ENCODE peak calls at places on chromosomes 1 and 21, in seven cellular contexts. A, R, E, O, Z, N and K are unnamed samples.

GRCh38 chr1:61869691-61870109 is 127.4 kb downstream of the PATJ start:
- DNase-seq in A (no peak), R (no peak), E (peak), O (peak), Z (no peak), N (no peak), K (no peak)

GRCh38 chr1:30197616-30197934 is 525.8 kb downstream of the MATN1 start:
- DNase-seq in A (no peak), R (no peak), E (no peak), O (no peak), Z (no peak), N (peak), K (no peak)

GRCh38 chr1:2539312-2539907 is 9.3 kb upstream of the HES5 start:
- DNase-seq in A (no peak), R (no peak), E (no peak), O (no peak), Z (no peak), N (no peak), K (no peak)

GRCh38 chr1:12472798-12473551 is 145.0 kb downstream of the DHRS3 start:
- DNase-seq in A (peak), R (peak), E (no peak), O (no peak), Z (no peak), N (no peak), K (no peak)

GRCh38 chr1:245687636-245688535 is 533.1 kb downstream of the KIF26B start:
- DNase-seq in A (no peak), R (no peak), E (no peak), O (no peak), Z (no peak), N (no peak), K (no peak)

GRCh38 chr1:182149411-182149965 is 88.0 kb upstream of the ZNF648 start:
- DNase-seq in A (no peak), R (no peak), E (no peak), O (no peak), Z (no peak), N (peak), K (peak)

GRCh38 chr1:175077356-175078030 is 9.9 kb downstream of the TNN start:
- DNase-seq in A (no peak), R (no peak), E (no peak), O (no peak), Z (no peak), N (no peak), K (no peak)

GRCh38 chr1:216820345-216820744 is 97.1 kb upstream of the ESRRG start:
- DNase-seq in A (no peak), R (no peak), E (no peak), O (no peak), Z (no peak), N (peak), K (no peak)

GRCh38 chr1:89085781-89086180 is 20.8 kb upstream of the GBP1 start:
- DNase-seq in A (peak), R (no peak), E (no peak), O (no peak), Z (no peak), N (peak), K (no peak)

GRCh38 chr1:86988835-86989234 is 74.4 kb downstream of the HS2ST1 start:
- DNase-seq in A (no peak), R (no peak), E (no peak), O (no peak), Z (no peak), N (no peak), K (no peak)

GRCh38 chr1:29210278-29211085 is 20.3 kb downstream of the MECR start:
- DNase-seq in A (no peak), R (no peak), E (no peak), O (no peak), Z (no peak), N (no peak), K (no peak)

GRCh38 chr1:217910205-217910604 is 279.1 kb downstream of the SPATA17 start:
- DNase-seq in A (no peak), R (no peak), E (no peak), O (no peak), Z (no peak), N (no peak), K (no peak)

GRCh38 chr21:19523066-19523465 is 1119.5 kb upstream of the TMPRSS15 start:
- DNase-seq in A (no peak), R (no peak), E (no peak), O (no peak), Z (no peak), N (no peak), K (no peak)

GRCh38 chr1:154958681-154959447 is 2.7 kb downstream of the PYGO2 start:
- DNase-seq in A (no peak), R (no peak), E (no peak), O (peak), Z (no peak), N (no peak), K (no peak)

GRCh38 chr1:30743584-30744059 is 14.0 kb downstream of the LAPTM5 start:
- DNase-seq in A (no peak), R (peak), E (no peak), O (peak), Z (no peak), N (no peak), K (no peak)

GRCh38 chr1:210376836-210377377 is 48.2 kb downstream of the HHAT start:
- DNase-seq in A (no peak), R (no peak), E (no peak), O (no peak), Z (no peak), N (peak), K (no peak)

GRCh38 chr1:229803601-229804217 is 177.7 kb downstream of the URB2 start:
- DNase-seq in A (no peak), R (no peak), E (no peak), O (no peak), Z (no peak), N (no peak), K (no peak)

GRCh38 chr21:31108969-31109368 is 70.7 kb upstream of the KRTAP19-8 start:
- DNase-seq in A (no peak), R (no peak), E (no peak), O (no peak), Z (no peak), N (peak), K (no peak)

GRCh38 chr1:189962171-189962570 is 515.5 kb downstream of the BRINP3 start:
- DNase-seq in A (no peak), R (no peak), E (no peak), O (no peak), Z (no peak), N (peak), K (no peak)

GRCh38 chr1:113452921-113453770 is 62.8 kb downstream of the MAGI3 start:
- DNase-seq in A (peak), R (no peak), E (no peak), O (no peak), Z (no peak), N (peak), K (no peak)

GRCh38 chr1:8794605-8795004 is 22.8 kb downstream of the RERE start:
- DNase-seq in A (no peak), R (no peak), E (no peak), O (no peak), Z (no peak), N (no peak), K (no peak)

GRCh38 chr1:77605246-77606026 is 77.0 kb downstream of the ZZZ3 start:
- DNase-seq in A (no peak), R (no peak), E (peak), O (no peak), Z (no peak), N (peak), K (no peak)

GRCh38 chr1:165907256-165907857 is 79.9 kb downstream of the UCK2 start:
- DNase-seq in A (no peak), R (no peak), E (no peak), O (no peak), Z (no peak), N (peak), K (no peak)

GRCh38 chr1:225657462-225657989 is 4.6 kb upstream of the ENAH start:
- DNase-seq in A (no peak), R (no peak), E (no peak), O (no peak), Z (no peak), N (peak), K (no peak)

GRCh38 chr1:69138172-69138571 is 429.6 kb upstream of the LRRC7 start:
- DNase-seq in A (peak), R (no peak), E (no peak), O (no peak), Z (no peak), N (no peak), K (no peak)

GRCh38 chr1:27365372-27366112 is 1.2 kb downstream of the MAP3K6 start:
- DNase-seq in A (peak), R (peak), E (peak), O (peak), Z (peak), N (peak), K (peak)
- H3K27ac ChIP-seq in A (peak), R (no peak), E (peak), O (peak), Z (peak), N (peak), K (peak)

GRCh38 chr1:56977910-56978309 is 12.1 kb upstream of the C8B start:
- DNase-seq in A (no peak), R (no peak), E (no peak), O (no peak), Z (no peak), N (no peak), K (no peak)
- TF ChIP-seq CTCF in A (no peak), R (no peak), E (no peak), O (no peak), Z (no peak), N (no peak), K (no peak)

GRCh38 chr1:199010492-199010891 is 371.7 kb downstream of the PTPRC start:
- DNase-seq in A (no peak), R (no peak), E (no peak), O (no peak), Z (no peak), N (no peak), K (no peak)

GRCh38 chr1:199009447-199009846 is 370.6 kb downstream of the PTPRC start:
- DNase-seq in A (peak), R (no peak), E (no peak), O (no peak), Z (no peak), N (no peak), K (no peak)

GRCh38 chr1:199002670-199003069 is 363.8 kb downstream of the PTPRC start:
- DNase-seq in A (no peak), R (no peak), E (no peak), O (no peak), Z (no peak), N (no peak), K (no peak)

GRCh38 chr1:199010933-199011332 is 372.1 kb downstream of the PTPRC start:
- DNase-seq in A (no peak), R (no peak), E (no peak), O (no peak), Z (no peak), N (peak), K (no peak)

DNA sequence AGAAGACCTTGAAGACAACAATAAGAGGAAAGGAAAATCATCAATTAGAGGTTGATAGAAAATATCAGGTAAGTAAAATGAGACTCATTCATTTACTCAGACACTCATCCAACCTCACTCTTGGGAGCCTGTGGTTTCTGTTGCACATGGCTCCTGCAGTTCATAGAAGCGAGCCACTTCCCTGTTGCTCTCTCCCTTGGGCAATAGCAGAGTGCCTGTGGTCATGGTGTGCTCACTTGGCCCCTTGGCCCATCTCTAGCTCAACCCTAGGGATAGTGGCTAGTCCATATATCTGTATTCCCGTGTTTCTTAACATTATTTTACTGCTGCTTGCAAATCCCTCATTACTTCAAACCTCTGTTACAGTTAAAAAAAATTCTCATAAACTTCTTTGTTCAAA is 368.6 kb downstream of the PTPRC start:
- DNase-seq in A (no peak), R (no peak), E (no peak), O (no peak), Z (no peak), N (no peak), K (no peak)
- H3K27ac ChIP-seq in A (no peak), R (no peak), E (no peak), O (no peak), Z (no peak), N (no peak), K (no peak)

GRCh38 chr1:153880962-153881361 is 41.8 kb downstream of the GATAD2B start:
- DNase-seq in A (peak), R (peak), E (peak), O (peak), Z (peak), N (peak), K (peak)
- TF ChIP-seq CTCF in A (no peak), R (no peak), E (no peak), O (no peak), Z (no peak), N (no peak), K (no peak)

GRCh38 chr21:43266534-43266933 is 97.7 kb downstream of the CRYAA start:
- DNase-seq in A (no peak), R (no peak), E (no peak), O (no peak), Z (no peak), N (no peak), K (no peak)
- H3K27ac ChIP-seq in A (no peak), R (no peak), E (no peak), O (no peak), Z (peak), N (no peak), K (no peak)

DNA sequence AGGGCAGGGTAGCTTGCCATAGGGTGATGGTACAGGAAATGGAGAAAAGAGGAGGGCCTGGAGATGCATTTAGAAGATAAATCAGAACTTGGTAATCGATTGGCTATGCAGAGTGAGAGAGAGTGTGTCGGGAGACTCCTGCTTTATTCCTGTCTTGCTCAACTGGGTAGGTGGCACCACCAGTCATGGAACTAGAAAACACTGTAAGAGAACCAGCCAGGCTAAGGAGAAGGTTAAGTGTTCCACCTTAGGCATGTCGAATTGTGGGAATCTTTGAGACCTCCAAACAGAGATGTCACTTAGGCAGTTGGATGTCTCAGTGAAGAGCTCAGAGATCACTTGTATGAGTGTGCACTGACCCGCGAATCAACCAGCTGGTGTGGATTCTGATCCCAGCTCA is 28.7 kb upstream of the RD3 start:
- DNase-seq in A (no peak), R (no peak), E (no peak), O (no peak), Z (no peak), N (no peak), K (no peak)
- TF ChIP-seq CTCF in A (no peak), R (no peak), E (no peak), O (no peak), Z (no peak), N (no peak), K (no peak)